ENCODE peak calls at places on chromosomes 6 and 20, in seven cellular contexts. S is OCI-LY7; Z is CD8-positive, alpha-beta T cell; T is HCT116; O is colonic mucosa; N is cardiac muscle cell; R is mammary epithelial cell. K is an unnamed sample. For H3K4me1, the result is how much of the 10 kb centered on the place peaks cover.

GRCh38 chr20:45861157-45862075 is 4.0 kb downstream of the ZSWIM3 start:
- DNase-seq in S (no peak), R (no peak), Z (no peak), N (no peak), O (peak), T (no peak), K (no peak)

GRCh38 chr6:74568851-74569250 is 637.0 kb downstream of the COL12A1 start:
- DNase-seq in S (no peak), O (no peak), T (no peak), Z (no peak), N (peak), R (no peak), K (no peak)

GRCh38 chr20:59663513-59663890 is 59.2 kb downstream of the PHACTR3 start:
- DNase-seq in N (no peak), Z (no peak), S (no peak), O (no peak), R (no peak), T (no peak), K (no peak)

GRCh38 chr6:2739335-2739734 is 11.4 kb downstream of the MYLK4 start:
- DNase-seq in T (no peak), S (no peak), R (peak), O (no peak), Z (no peak), N (no peak), K (no peak)

GRCh38 chr20:34978092-34978744 is 22.6 kb downstream of the MYH7B start:
- DNase-seq in N (no peak), S (no peak), T (no peak), Z (no peak), O (no peak), R (no peak), K (no peak)

GRCh38 chr6:138692978-138693909 is 80.3 kb upstream of the CCDC28A start:
- DNase-seq in O (peak), Z (peak), S (peak), T (peak), R (peak), N (peak), K (peak)

GRCh38 chr6:115591973-115592486 is 468.7 kb downstream of the FRK start:
- DNase-seq in T (no peak), Z (no peak), S (no peak), R (peak), N (no peak), O (no peak), K (no peak)

GRCh38 chr6:152404936-152405595 is 232.1 kb downstream of the SYNE1 start:
- DNase-seq in R (peak), T (no peak), Z (no peak), N (no peak), S (no peak), O (no peak), K (no peak)

GRCh38 chr6:33860706-33861474 is 57.1 kb upstream of the MLN start:
- DNase-seq in Z (peak), N (peak), S (peak), R (no peak), O (peak), T (no peak), K (no peak)

GRCh38 chr6:93407186-93407585 is 12.2 kb downstream of the EPHA7 start:
- DNase-seq in S (no peak), Z (no peak), O (no peak), N (peak), T (no peak), R (no peak), K (no peak)

GRCh38 chr6:26158581-26159416 is 71.6 kb downstream of the HFE start:
- DNase-seq in S (peak), O (peak), N (peak), T (no peak), Z (peak), R (peak), K (peak)

GRCh38 chr6:14728396-14729024 is 517.4 kb upstream of the JARID2 start:
- DNase-seq in O (peak), S (peak), R (peak), N (peak), Z (no peak), T (no peak), K (no peak)

GRCh38 chr6:70763754-70764153 is 96.1 kb downstream of the SMAP1 start:
- DNase-seq in Z (no peak), O (no peak), N (no peak), T (no peak), R (peak), S (no peak), K (no peak)

GRCh38 chr6:144405173-144405572 is 120.0 kb downstream of the UTRN start:
- DNase-seq in O (no peak), N (peak), T (no peak), Z (no peak), S (no peak), R (no peak), K (no peak)

GRCh38 chr6:137046871-137047412 is 2.2 kb upstream of the IL20RA start:
- DNase-seq in N (no peak), R (no peak), O (no peak), T (no peak), S (no peak), Z (no peak), K (no peak)

GRCh38 chr20:653110-653589 is at the start of gene SRXN1:
- DNase-seq in R (peak), Z (peak), S (peak), N (peak), O (peak), T (peak), K (peak)

GRCh38 chr6:10146723-10147451 is 268.0 kb downstream of the TFAP2A start:
- DNase-seq in O (no peak), T (peak), S (peak), N (peak), Z (no peak), R (peak), K (no peak)

GRCh38 chr6:47097092-47097945 is 55.2 kb upstream of the ADGRF1 start:
- DNase-seq in R (peak), S (peak), O (peak), N (peak), Z (peak), T (peak), K (no peak)

GRCh38 chr20:51871943-51872342 is 69.6 kb upstream of the SALL4 start:
- DNase-seq in S (no peak), T (no peak), Z (no peak), R (no peak), N (no peak), O (no peak), K (no peak)

GRCh38 chr6:151690768-151691562 is 116.5 kb upstream of the ESR1 start:
- DNase-seq in O (no peak), T (no peak), S (peak), R (peak), N (peak), Z (no peak), K (no peak)

GRCh38 chr6:111925296-111925695 is 52.0 kb upstream of the FYN start:
- DNase-seq in O (no peak), S (no peak), N (peak), R (peak), Z (no peak), T (no peak), K (no peak)

GRCh38 chr6:128464790-128465189 is 55.6 kb downstream of the PTPRK start:
- DNase-seq in R (no peak), S (no peak), Z (no peak), T (no peak), O (no peak), N (peak), K (no peak)

GRCh38 chr20:57392512-57393271 is 1.5 kb downstream of the RBM38 start:
- DNase-seq in R (no peak), T (no peak), O (peak), S (peak), N (no peak), Z (peak), K (peak)

GRCh38 chr6:41692080-41692675 is 43.2 kb downstream of the TFEB start:
- DNase-seq in S (no peak), N (no peak), O (no peak), R (no peak), Z (no peak), T (no peak), K (no peak)

GRCh38 chr6:121437861-121438651 is 2.6 kb downstream of the GJA1 start:
- DNase-seq in O (no peak), R (peak), Z (no peak), S (no peak), T (no peak), N (peak), K (no peak)

GRCh38 chr6:45619211-45619760 is 241.6 kb upstream of the SUPT3H start:
- DNase-seq in R (no peak), T (no peak), O (no peak), N (peak), S (no peak), Z (no peak), K (no peak)

GRCh38 chr6:145968051-145968450 is 3.9 kb upstream of the SHPRH start:
- DNase-seq in T (no peak), S (no peak), O (no peak), Z (no peak), N (no peak), R (no peak), K (no peak)

GRCh38 chr6:19433101-19433500 is 404.1 kb upstream of the ID4 start:
- DNase-seq in O (no peak), S (no peak), N (peak), T (no peak), Z (no peak), R (peak), K (no peak)

GRCh38 chr6:104404377-104404776 is 455.3 kb downstream of the HACE1 start:
- DNase-seq in O (no peak), T (no peak), N (no peak), R (no peak), Z (no peak), S (no peak), K (no peak)

GRCh38 chr6:97765480-97765879 is 482.5 kb upstream of the MMS22L start:
- DNase-seq in N (peak), S (no peak), O (no peak), T (no peak), Z (no peak), R (no peak), K (no peak)

GRCh38 chr6:127641905-127642304 is 64.9 kb downstream of the C6orf58 start:
- DNase-seq in N (peak), O (no peak), S (peak), Z (no peak), T (peak), R (peak), K (no peak)

GRCh38 chr6:45504947-45505346 is 127.2 kb upstream of the SUPT3H start:
- DNase-seq in R (peak), T (no peak), N (peak), S (no peak), Z (no peak), O (no peak), K (no peak)

GRCh38 chr20:1828786-1829131 is 66.4 kb upstream of the SIRPA start:
- DNase-seq in S (no peak), R (no peak), Z (no peak), O (no peak), N (no peak), T (no peak), K (no peak)
- H3K27ac ChIP-seq in S (no peak), R (peak), Z (no peak), O (peak), N (no peak), T (peak), K (no peak)

GRCh38 chr6:13446371-13446770 is 41.0 kb downstream of the GFOD1 start:
- DNase-seq in O (no peak), Z (no peak), S (no peak), T (no peak), R (no peak), N (no peak), K (peak)
- H3K4me1 ChIP-seq in O (under half), Z (under half), S (under half), T (under half), R (under half), N (under half), K (under half)

DNA sequence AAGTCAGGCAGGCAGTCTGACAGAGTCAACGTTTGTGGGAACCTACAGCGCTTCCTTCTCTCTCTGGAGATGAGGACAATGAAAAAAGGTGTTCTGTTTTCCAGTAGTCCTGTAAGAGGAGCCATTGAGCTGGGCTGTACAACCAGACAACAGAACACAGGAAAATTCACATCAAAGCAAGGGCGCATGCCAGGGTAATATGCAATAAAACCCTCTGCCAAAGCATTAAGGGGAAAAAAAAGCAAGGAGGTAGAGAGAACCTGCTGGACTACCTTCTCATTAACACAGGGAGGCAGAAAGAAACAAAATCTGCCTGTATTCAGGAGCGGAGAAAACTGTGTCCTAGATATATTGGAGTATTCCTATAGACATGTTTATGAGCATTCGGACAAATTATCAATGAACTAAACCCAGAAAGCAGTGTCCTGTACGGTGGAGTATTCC is 1.3 kb downstream of the RNF24 start:
- DNase-seq in S (peak), T (peak), Z (peak), R (peak), N (peak), O (peak), K (no peak)
- TF ChIP-seq CTCF in S (peak), T (peak), Z (peak), R (peak), N (peak), O (peak), K (peak)

GRCh38 chr6:108407952-108408351 is 113.1 kb downstream of the AFG1L start:
- DNase-seq in T (no peak), R (no peak), N (peak), O (no peak), Z (no peak), S (no peak), K (no peak)

GRCh38 chr6:108408453-108408852 is 113.6 kb downstream of the AFG1L start:
- DNase-seq in T (no peak), S (no peak), N (peak), Z (no peak), R (no peak), O (no peak), K (no peak)

GRCh38 chr6:108406943-108407342 is 112.1 kb downstream of the AFG1L start:
- DNase-seq in T (no peak), N (peak), R (no peak), S (no peak), Z (no peak), O (no peak), K (no peak)

GRCh38 chr6:108403260-108403659 is 108.4 kb downstream of the AFG1L start:
- DNase-seq in S (no peak), O (no peak), R (no peak), T (no peak), Z (no peak), N (no peak), K (no peak)

DNA sequence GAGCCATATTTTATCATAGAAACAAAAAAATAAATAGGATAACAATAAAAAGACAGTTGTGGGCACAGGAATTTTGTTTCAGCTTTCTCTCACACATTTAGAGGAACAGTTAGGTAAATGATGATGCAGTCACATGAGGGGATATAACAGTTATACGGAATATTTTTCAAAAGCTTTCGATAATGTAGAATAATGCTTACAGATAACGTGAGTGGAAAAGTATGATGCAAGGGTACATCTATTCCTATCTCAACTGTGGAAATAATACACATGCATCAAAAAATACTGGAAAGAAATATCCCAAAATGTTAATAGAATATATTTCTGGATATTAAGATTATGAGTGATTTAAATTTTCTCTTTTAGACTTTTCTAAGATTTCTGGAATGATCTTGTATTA is 114.0 kb downstream of the AFG1L start:
- DNase-seq in N (no peak), R (no peak), S (no peak), Z (no peak), T (no peak), O (no peak), K (no peak)
- H3K27ac ChIP-seq in N (no peak), R (no peak), S (no peak), Z (no peak), T (no peak), O (no peak), K (no peak)

DNA sequence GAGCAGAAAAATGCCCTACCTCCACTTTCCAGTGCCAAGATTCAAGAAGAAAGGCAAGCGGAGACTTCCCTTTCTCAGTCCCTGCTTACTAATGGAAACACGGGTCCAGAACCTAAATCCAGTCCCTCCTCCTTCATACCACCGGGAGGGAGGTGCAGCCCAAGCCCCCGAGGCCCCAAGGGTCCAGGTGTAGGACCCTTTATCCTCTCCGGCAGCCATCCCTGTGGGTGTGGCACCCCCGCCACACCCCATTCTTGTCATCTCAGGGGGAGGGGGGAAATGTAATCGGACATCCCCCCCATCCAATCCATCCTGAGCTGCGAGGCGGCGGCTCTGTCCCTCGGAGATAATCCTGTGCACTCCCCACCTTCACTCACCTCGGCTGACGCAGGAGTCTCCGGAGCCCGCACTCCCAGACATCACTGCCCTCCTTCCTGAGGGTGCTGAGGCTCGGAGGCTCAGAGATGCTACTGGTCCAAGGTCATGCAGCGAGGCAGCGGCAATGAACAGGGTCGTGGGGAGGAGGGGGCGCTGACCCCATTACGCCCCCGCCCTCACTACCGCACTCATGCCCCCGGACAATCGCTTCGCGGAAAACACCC is 620 bp downstream of the ADISSP start:
- DNase-seq in S (peak), R (no peak), Z (no peak), N (no peak), O (no peak), T (no peak), K (no peak)
- H3K4me1 ChIP-seq in S (under half), R (under half), Z (under half), N (under half), O (under half), T (under half), K (under half)

GRCh38 chr20:38315290-38315966 is 11.5 kb downstream of the BPI start:
- DNase-seq in N (peak), R (no peak), O (no peak), T (no peak), S (no peak), Z (no peak), K (no peak)
- TF ChIP-seq CTCF in N (peak), R (no peak), O (no peak), T (no peak), S (no peak), Z (no peak), K (no peak)